ENCODE peak calls at places on chromosome 1, in ten cellular contexts. X is neuronal stem cell; F is mesenchymal stem cell; L is hepatocyte; T is GM12878; S is spleen; N is esophagus muscularis mucosa; U is CD4-positive, alpha-beta memory T cell; A is ovary; G is Peyer's patch. B is an unnamed sample. For H3K9me3 and H3K4me1, the result is how much of the 10 kb centered on the place peaks cover.

GRCh38 chr1:152707860-152708259 is at the start of gene LCE4A:
- DNase-seq in A (no peak), N (no peak), L (no peak), U (no peak), F (no peak), G (no peak), X (no peak), T (no peak), S (no peak), B (no peak)

GRCh38 chr1:20058531-20058930 is 11.5 kb upstream of the PLA2G5 start:
- DNase-seq in S (no peak), A (no peak), F (peak), N (peak), X (no peak), T (no peak), L (no peak), G (peak), U (peak), B (no peak)

GRCh38 chr1:10629091-10629815 is 154.5 kb downstream of the PEX14 start:
- DNase-seq in L (no peak), U (no peak), A (no peak), G (no peak), N (no peak), F (no peak), X (no peak), S (peak), T (no peak), B (no peak)

GRCh38 chr1:243482237-243483022 is 226.6 kb downstream of the SDCCAG8 start:
- DNase-seq in T (no peak), L (peak), N (no peak), F (peak), G (no peak), A (no peak), U (no peak), S (no peak), X (peak), B (no peak)

GRCh38 chr1:234466945-234467344 is 12.0 kb downstream of the TARBP1 start:
- DNase-seq in N (no peak), F (no peak), L (no peak), G (no peak), A (no peak), T (no peak), U (no peak), S (no peak), X (no peak), B (no peak)

GRCh38 chr1:185158806-185159205 is 1.8 kb downstream of the SWT1 start:
- DNase-seq in T (no peak), S (no peak), G (no peak), F (peak), X (no peak), A (no peak), U (no peak), L (peak), N (no peak), B (no peak)

GRCh38 chr1:219967361-219967760 is 39.0 kb upstream of the SLC30A10 start:
- DNase-seq in N (no peak), U (no peak), G (no peak), T (no peak), F (no peak), X (no peak), L (no peak), A (no peak), S (no peak), B (no peak)

GRCh38 chr1:200925821-200926220 is 31.1 kb downstream of the INAVA start:
- DNase-seq in N (no peak), F (peak), T (no peak), X (no peak), S (no peak), U (no peak), A (no peak), L (no peak), G (no peak), B (no peak)

GRCh38 chr1:150622219-150622975 is 7.0 kb downstream of the ENSA start:
- DNase-seq in S (peak), X (no peak), G (no peak), U (no peak), L (no peak), T (no peak), F (no peak), A (peak), N (peak), B (no peak)

GRCh38 chr1:196056966-196057365 is 551.3 kb downstream of the KCNT2 start:
- DNase-seq in A (no peak), U (no peak), X (peak), F (no peak), L (no peak), G (no peak), N (no peak), S (no peak), T (no peak), B (no peak)

GRCh38 chr1:45974541-45975269 is 157.7 kb downstream of the PIK3R3 start:
- DNase-seq in G (no peak), T (no peak), L (peak), X (no peak), S (no peak), A (no peak), U (no peak), N (no peak), F (no peak), B (no peak)

GRCh38 chr1:40094481-40095110 is 2.5 kb downstream of the PPT1 start:
- DNase-seq in A (no peak), F (no peak), N (no peak), L (no peak), S (no peak), X (no peak), G (no peak), U (no peak), T (no peak), B (no peak)

GRCh38 chr1:15275921-15276683 is 29.1 kb downstream of the FHAD1 start:
- DNase-seq in L (no peak), U (no peak), T (no peak), G (no peak), A (no peak), X (no peak), F (no peak), N (peak), S (no peak), B (no peak)
- H3K9me3 ChIP-seq in L (under half), U (under half), T (under half), G (under half), A (under half), X (under half), F (under half), N (under half), S (under half), B (under half)

DNA sequence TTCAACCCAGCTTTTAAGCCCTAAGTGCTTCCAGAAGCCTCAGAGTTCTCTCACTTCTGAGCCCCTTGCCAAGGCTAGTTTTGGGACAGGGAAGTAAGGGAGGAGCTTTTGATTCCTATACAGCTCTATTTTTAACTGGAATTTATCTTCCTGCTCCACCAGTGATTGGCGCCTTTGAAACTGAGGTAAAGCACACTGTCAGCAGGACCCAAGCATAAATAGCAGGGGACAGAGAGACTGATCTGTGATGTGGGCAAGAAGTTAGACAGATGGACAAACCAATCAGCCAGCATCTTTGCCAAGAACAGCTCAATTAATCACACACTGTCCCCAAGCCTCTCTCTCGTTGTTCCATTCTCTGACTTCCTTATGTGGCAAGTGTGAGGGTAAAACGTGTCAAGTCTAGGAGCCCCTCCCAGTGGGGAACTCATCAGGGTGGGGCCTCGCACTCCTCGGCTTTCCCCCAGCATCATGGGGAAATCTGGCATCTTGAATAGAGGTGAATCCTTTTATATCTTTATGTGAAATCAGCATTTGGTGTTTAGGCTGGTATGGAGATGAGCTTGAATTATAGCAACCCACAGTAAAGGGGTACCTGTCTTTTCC is 40.2 kb upstream of the MPZL1 start:
- DNase-seq in A (no peak), U (no peak), G (no peak), L (no peak), F (no peak), X (no peak), S (no peak), T (no peak), N (no peak), B (no peak)
- H3K4me1 ChIP-seq in A (under half), U (under half), G (under half), L (under half), F (under half), X (under half), S (half or more), T (under half), N (half or more), B (under half)

DNA sequence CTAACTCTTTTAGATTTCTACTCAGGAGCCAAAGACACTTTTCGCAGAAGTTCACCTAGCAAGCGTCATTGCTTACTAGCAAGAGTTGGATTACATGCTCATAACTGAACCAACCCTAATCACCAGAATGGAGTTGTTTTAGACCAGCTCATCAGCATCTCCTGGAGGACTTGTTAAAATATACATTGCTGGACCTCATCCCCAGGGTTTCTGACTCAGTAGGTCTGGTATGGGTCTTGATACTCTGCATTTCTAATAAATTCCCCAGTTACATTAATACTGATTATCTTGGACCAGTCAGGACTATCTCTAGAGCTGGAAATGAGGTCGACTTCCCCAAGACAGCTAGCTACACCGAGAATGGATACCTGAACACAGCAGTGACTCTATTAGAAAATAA is 9.7 kb upstream of the PRDX6 start:
- DNase-seq in S (no peak), F (no peak), X (no peak), L (no peak), T (no peak), A (no peak), U (no peak), G (no peak), N (no peak), B (no peak)
- H3K9me3 ChIP-seq in S (half or more), F (under half), X (under half), L (under half), T (under half), A (under half), U (under half), G (under half), N (under half), B (under half)

GRCh38 chr1:61095127-61095812 is 12.9 kb downstream of the NFIA start:
- DNase-seq in S (no peak), F (no peak), X (no peak), A (no peak), T (no peak), N (no peak), G (no peak), L (no peak), U (no peak), B (no peak)
- H3K4me1 ChIP-seq in S (half or more), F (under half), X (under half), A (under half), T (under half), N (half or more), G (under half), L (under half), U (under half), B (under half)

B was measured in MM.1S.